ENCODE peak calls at places on chromosome 22, in eight cellular contexts. One of them, this sample, is unnamed.

GRCh38 chr22:36486619-36487384 is 5.4 kb upstream of the TXN2 start:
- DNase-seq in AG04450: no peak
- DNase-seq in body of pancreas: peak
- DNase-seq in HFF-Myc: no peak
- DNase-seq in PC-3: peak
- DNase-seq in AG04449: no peak
- DNase-seq in astrocyte of the cerebellum: no peak
- DNase-seq in adrenal gland: peak
- DNase-seq in this sample: no peak

GRCh38 chr22:21815958-21816357 is 51.5 kb downstream of the MAPK1 start:
- DNase-seq in adrenal gland: no peak
- DNase-seq in astrocyte of the cerebellum: no peak
- DNase-seq in HFF-Myc: no peak
- DNase-seq in AG04449: no peak
- DNase-seq in PC-3: no peak
- DNase-seq in body of pancreas: no peak
- DNase-seq in AG04450: no peak
- DNase-seq in this sample: no peak

GRCh38 chr22:25627271-25627848 is 62.9 kb downstream of the GRK3 start:
- DNase-seq in body of pancreas: no peak
- DNase-seq in AG04449: no peak
- DNase-seq in astrocyte of the cerebellum: no peak
- DNase-seq in adrenal gland: no peak
- DNase-seq in PC-3: no peak
- DNase-seq in AG04450: no peak
- DNase-seq in HFF-Myc: no peak
- DNase-seq in this sample: no peak

GRCh38 chr22:49112176-49112575 is 715.5 kb downstream of the BRD1 start:
- DNase-seq in AG04449: no peak
- DNase-seq in PC-3: no peak
- DNase-seq in HFF-Myc: no peak
- DNase-seq in AG04450: no peak
- DNase-seq in astrocyte of the cerebellum: no peak
- DNase-seq in body of pancreas: no peak
- DNase-seq in adrenal gland: no peak
- DNase-seq in this sample: no peak

GRCh38 chr22:44576311-44577260 is 78.6 kb upstream of the RTL6 start:
- DNase-seq in AG04449: no peak
- DNase-seq in body of pancreas: peak
- DNase-seq in AG04450: no peak
- DNase-seq in adrenal gland: no peak
- DNase-seq in PC-3: no peak
- DNase-seq in astrocyte of the cerebellum: no peak
- DNase-seq in HFF-Myc: no peak
- DNase-seq in this sample: no peak

GRCh38 chr22:47036352-47036751 is 273.9 kb downstream of the TBC1D22A start:
- DNase-seq in HFF-Myc: no peak
- DNase-seq in adrenal gland: no peak
- DNase-seq in astrocyte of the cerebellum: no peak
- DNase-seq in PC-3: no peak
- DNase-seq in AG04449: no peak
- DNase-seq in body of pancreas: no peak
- DNase-seq in AG04450: no peak
- DNase-seq in this sample: no peak

GRCh38 chr22:20130739-20131592 is 638 bp upstream of the ZDHHC8 start:
- DNase-seq in adrenal gland: peak
- DNase-seq in HFF-Myc: no peak
- DNase-seq in astrocyte of the cerebellum: peak
- DNase-seq in body of pancreas: peak
- DNase-seq in AG04450: peak
- DNase-seq in AG04449: no peak
- DNase-seq in PC-3: peak
- DNase-seq in this sample: peak

GRCh38 chr22:48579915-48580279 is 1247.8 kb downstream of the BRD1 start:
- DNase-seq in AG04449: no peak
- DNase-seq in HFF-Myc: no peak
- DNase-seq in PC-3: no peak
- DNase-seq in astrocyte of the cerebellum: no peak
- DNase-seq in body of pancreas: no peak
- DNase-seq in adrenal gland: no peak
- DNase-seq in AG04450: no peak
- DNase-seq in this sample: no peak

GRCh38 chr22:35862697-35863096 is 145.0 kb downstream of the APOL5 start:
- DNase-seq in AG04449: no peak
- DNase-seq in adrenal gland: no peak
- DNase-seq in PC-3: no peak
- DNase-seq in body of pancreas: no peak
- DNase-seq in HFF-Myc: no peak
- DNase-seq in AG04450: no peak
- DNase-seq in astrocyte of the cerebellum: no peak
- DNase-seq in this sample: no peak

GRCh38 chr22:49408102-49408836 is 419.4 kb downstream of the BRD1 start:
- DNase-seq in body of pancreas: no peak
- DNase-seq in AG04449: no peak
- DNase-seq in PC-3: no peak
- DNase-seq in AG04450: no peak
- DNase-seq in adrenal gland: no peak
- DNase-seq in astrocyte of the cerebellum: no peak
- DNase-seq in HFF-Myc: no peak
- DNase-seq in this sample: no peak

GRCh38 chr22:19291580-19292261 is at the start of gene CLTCL1:
- DNase-seq in AG04450: peak
- DNase-seq in AG04449: no peak
- DNase-seq in astrocyte of the cerebellum: peak
- DNase-seq in body of pancreas: peak
- DNase-seq in adrenal gland: peak
- DNase-seq in HFF-Myc: no peak
- DNase-seq in PC-3: peak
- DNase-seq in this sample: no peak

GRCh38 chr22:27476729-27477128 is 324.8 kb downstream of the MN1 start:
- DNase-seq in AG04449: no peak
- DNase-seq in adrenal gland: peak
- DNase-seq in astrocyte of the cerebellum: no peak
- DNase-seq in body of pancreas: no peak
- DNase-seq in PC-3: peak
- DNase-seq in HFF-Myc: no peak
- DNase-seq in AG04450: no peak
- DNase-seq in this sample: no peak

GRCh38 chr22:25062378-25063095 is 110.0 kb downstream of the KIAA1671 start:
- DNase-seq in HFF-Myc: no peak
- DNase-seq in astrocyte of the cerebellum: no peak
- DNase-seq in PC-3: no peak
- DNase-seq in body of pancreas: no peak
- DNase-seq in adrenal gland: no peak
- DNase-seq in AG04450: no peak
- DNase-seq in AG04449: no peak
- DNase-seq in this sample: no peak

DNA sequence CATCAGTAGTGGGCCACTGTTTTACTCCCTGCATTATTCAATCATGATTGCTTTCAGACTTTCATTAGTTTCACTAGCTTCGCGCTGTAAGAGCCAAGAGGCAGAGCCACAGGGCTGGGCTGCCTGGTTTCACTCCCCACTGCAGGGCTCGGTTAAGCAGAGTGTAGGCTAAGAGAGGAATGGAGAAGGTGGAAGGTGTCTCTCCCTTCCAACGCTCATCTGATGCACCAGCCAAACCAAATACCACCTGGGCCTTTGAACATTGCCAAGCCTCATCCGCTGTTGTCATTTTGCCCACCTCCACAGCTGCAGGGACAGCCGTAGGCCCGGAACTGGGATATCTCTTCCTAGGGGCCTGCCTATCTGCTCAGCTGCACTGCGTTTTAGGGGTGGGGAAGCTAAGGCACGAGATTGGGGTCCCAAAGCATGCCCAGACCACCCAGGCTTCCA is 480 bp upstream of the SMARCB1 start:
- DNase-seq in AG04450: no peak
- DNase-seq in astrocyte of the cerebellum: no peak
- DNase-seq in adrenal gland: no peak
- DNase-seq in AG04449: no peak
- DNase-seq in body of pancreas: no peak
- DNase-seq in PC-3: no peak
- DNase-seq in HFF-Myc: no peak
- DNase-seq in this sample: no peak
- H3K4me3 ChIP-seq in AG04450: peak
- H3K4me3 ChIP-seq in astrocyte of the cerebellum: peak
- H3K4me3 ChIP-seq in adrenal gland: peak
- H3K4me3 ChIP-seq in AG04449: peak
- H3K4me3 ChIP-seq in body of pancreas: no peak
- H3K4me3 ChIP-seq in PC-3: peak
- H3K4me3 ChIP-seq in HFF-Myc: peak
- H3K4me3 ChIP-seq in this sample: peak

GRCh38 chr22:45868586-45869443 is 108.1 kb downstream of the WNT7B start:
- DNase-seq in AG04449: no peak
- DNase-seq in HFF-Myc: no peak
- DNase-seq in PC-3: no peak
- DNase-seq in body of pancreas: no peak
- DNase-seq in AG04450: no peak
- DNase-seq in adrenal gland: no peak
- DNase-seq in astrocyte of the cerebellum: no peak
- DNase-seq in this sample: no peak

GRCh38 chr22:45865561-45866397 is 111.2 kb downstream of the WNT7B start:
- DNase-seq in astrocyte of the cerebellum: no peak
- DNase-seq in AG04450: no peak
- DNase-seq in body of pancreas: no peak
- DNase-seq in HFF-Myc: no peak
- DNase-seq in PC-3: no peak
- DNase-seq in adrenal gland: no peak
- DNase-seq in AG04449: no peak
- DNase-seq in this sample: no peak

GRCh38 chr22:45866398-45867117 is 110.4 kb downstream of the WNT7B start:
- DNase-seq in adrenal gland: no peak
- DNase-seq in HFF-Myc: no peak
- DNase-seq in AG04450: no peak
- DNase-seq in AG04449: no peak
- DNase-seq in PC-3: no peak
- DNase-seq in body of pancreas: no peak
- DNase-seq in astrocyte of the cerebellum: no peak
- DNase-seq in this sample: no peak

GRCh38 chr22:45867906-45868555 is 108.9 kb downstream of the WNT7B start:
- DNase-seq in HFF-Myc: no peak
- DNase-seq in astrocyte of the cerebellum: no peak
- DNase-seq in AG04450: no peak
- DNase-seq in PC-3: no peak
- DNase-seq in body of pancreas: no peak
- DNase-seq in adrenal gland: no peak
- DNase-seq in AG04449: no peak
- DNase-seq in this sample: no peak

DNA sequence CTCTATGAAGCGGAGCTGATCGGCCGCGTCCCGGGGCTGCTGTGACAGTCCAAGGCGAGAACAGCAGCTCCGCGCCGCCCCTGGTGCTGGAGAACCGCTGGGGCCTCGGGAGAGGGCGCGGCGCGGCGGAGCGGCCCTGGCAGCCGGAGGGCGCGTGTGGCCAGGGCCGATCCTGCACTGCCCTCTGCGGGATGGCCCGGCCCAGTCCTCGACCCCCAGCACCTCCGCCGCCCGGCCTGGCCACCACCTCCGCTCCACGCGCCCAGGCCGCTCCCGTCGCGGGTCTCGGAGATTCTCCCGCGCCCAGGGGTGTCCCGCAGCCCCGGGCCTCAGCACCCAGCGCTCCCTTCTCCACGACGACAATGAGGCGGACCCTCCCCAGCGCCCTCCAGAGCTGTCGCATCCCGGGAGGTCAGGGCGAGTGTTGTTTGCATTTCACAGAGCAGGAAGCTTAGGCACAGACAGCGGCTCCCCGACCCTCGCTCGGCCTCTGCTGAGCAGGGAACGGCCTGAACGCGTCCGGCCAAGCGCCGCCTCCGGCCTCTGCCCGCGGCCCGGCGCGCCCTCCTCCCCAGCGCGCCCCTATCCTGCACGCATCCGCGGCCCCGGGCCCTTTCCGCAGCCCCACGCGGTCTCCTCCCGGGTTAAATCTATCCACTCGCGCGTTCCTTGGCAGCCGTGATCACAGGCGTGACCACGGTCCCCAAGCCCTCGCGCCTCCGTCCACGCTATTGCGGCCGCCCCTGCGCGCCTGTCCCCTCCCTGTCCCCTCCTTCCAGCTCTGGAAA is 109.7 kb downstream of the WNT7B start:
- DNase-seq in astrocyte of the cerebellum: no peak
- DNase-seq in PC-3: no peak
- DNase-seq in body of pancreas: no peak
- DNase-seq in adrenal gland: no peak
- DNase-seq in AG04449: no peak
- DNase-seq in AG04450: no peak
- DNase-seq in HFF-Myc: no peak
- DNase-seq in this sample: no peak
- TF ChIP-seq CTCF in astrocyte of the cerebellum: no peak
- TF ChIP-seq CTCF in PC-3: no peak
- TF ChIP-seq CTCF in body of pancreas: peak
- TF ChIP-seq CTCF in adrenal gland: peak
- TF ChIP-seq CTCF in AG04449: peak
- TF ChIP-seq CTCF in AG04450: peak
- TF ChIP-seq CTCF in HFF-Myc: peak
- TF ChIP-seq CTCF in this sample: no peak

GRCh38 chr22:32801001-32801435 is 487 bp upstream of the TIMP3 start:
- DNase-seq in AG04449: no peak
- DNase-seq in adrenal gland: no peak
- DNase-seq in AG04450: no peak
- DNase-seq in PC-3: no peak
- DNase-seq in HFF-Myc: no peak
- DNase-seq in astrocyte of the cerebellum: no peak
- DNase-seq in body of pancreas: no peak
- DNase-seq in this sample: no peak
- H3K4me3 ChIP-seq in AG04449: peak
- H3K4me3 ChIP-seq in adrenal gland: peak
- H3K4me3 ChIP-seq in AG04450: peak
- H3K4me3 ChIP-seq in PC-3: no peak
- H3K4me3 ChIP-seq in HFF-Myc: peak
- H3K4me3 ChIP-seq in astrocyte of the cerebellum: peak
- H3K4me3 ChIP-seq in body of pancreas: no peak
- H3K4me3 ChIP-seq in this sample: peak

GRCh38 chr22:18067121-18067520 is 10.7 kb upstream of the PEX26 start:
- DNase-seq in PC-3: no peak
- DNase-seq in body of pancreas: no peak
- DNase-seq in astrocyte of the cerebellum: no peak
- DNase-seq in AG04450: no peak
- DNase-seq in adrenal gland: no peak
- DNase-seq in AG04449: no peak
- DNase-seq in HFF-Myc: no peak
- DNase-seq in this sample: no peak

GRCh38 chr22:18063311-18063710 is 14.5 kb upstream of the PEX26 start:
- DNase-seq in astrocyte of the cerebellum: no peak
- DNase-seq in body of pancreas: no peak
- DNase-seq in adrenal gland: no peak
- DNase-seq in PC-3: peak
- DNase-seq in AG04450: no peak
- DNase-seq in AG04449: no peak
- DNase-seq in HFF-Myc: no peak
- DNase-seq in this sample: no peak

GRCh38 chr22:18066181-18066859 is 11.5 kb upstream of the PEX26 start:
- DNase-seq in PC-3: no peak
- DNase-seq in AG04450: no peak
- DNase-seq in body of pancreas: no peak
- DNase-seq in adrenal gland: no peak
- DNase-seq in HFF-Myc: no peak
- DNase-seq in AG04449: no peak
- DNase-seq in astrocyte of the cerebellum: no peak
- DNase-seq in this sample: no peak

GRCh38 chr22:18064636-18065035 is 13.2 kb upstream of the PEX26 start:
- DNase-seq in AG04449: no peak
- DNase-seq in PC-3: peak
- DNase-seq in astrocyte of the cerebellum: no peak
- DNase-seq in AG04450: no peak
- DNase-seq in adrenal gland: no peak
- DNase-seq in HFF-Myc: no peak
- DNase-seq in body of pancreas: no peak
- DNase-seq in this sample: no peak

GRCh38 chr22:18065256-18065655 is 12.5 kb upstream of the PEX26 start:
- DNase-seq in body of pancreas: no peak
- DNase-seq in AG04449: no peak
- DNase-seq in adrenal gland: no peak
- DNase-seq in AG04450: no peak
- DNase-seq in HFF-Myc: no peak
- DNase-seq in PC-3: peak
- DNase-seq in astrocyte of the cerebellum: no peak
- DNase-seq in this sample: no peak
- TF ChIP-seq CTCF in body of pancreas: no peak
- TF ChIP-seq CTCF in AG04449: no peak
- TF ChIP-seq CTCF in adrenal gland: no peak
- TF ChIP-seq CTCF in AG04450: no peak
- TF ChIP-seq CTCF in HFF-Myc: no peak
- TF ChIP-seq CTCF in PC-3: no peak
- TF ChIP-seq CTCF in astrocyte of the cerebellum: no peak
- TF ChIP-seq CTCF in this sample: no peak

This sample was measured in AG09309.